ENCODE peak calls at places on chromosomes 3 and 15, in nine cellular contexts. N, R, U, I, P, E, Z, M and Y are unnamed samples.

GRCh38 chr3:51622402-51622801 is 48.6 kb upstream of the TEX264 start:
- DNase-seq in R (no peak), E (no peak), M (no peak), Z (no peak), U (no peak), P (no peak), N (no peak), I (no peak), Y (no peak)

GRCh38 chr3:64351713-64352595 is 126.7 kb upstream of the PRICKLE2 start:
- DNase-seq in P (peak), U (no peak), I (no peak), R (no peak), N (no peak), E (no peak), M (no peak), Z (peak), Y (no peak)

GRCh38 chr3:22245122-22245521 is 494.1 kb upstream of the ZNF385D start:
- DNase-seq in I (no peak), N (no peak), E (no peak), Z (peak), R (no peak), P (peak), U (no peak), M (peak), Y (no peak)

GRCh38 chr3:62201438-62202035 is 171.8 kb downstream of the FEZF2 start:
- DNase-seq in E (peak), N (no peak), R (peak), I (peak), P (peak), M (peak), Z (peak), U (no peak), Y (no peak)

GRCh38 chr3:156826144-156826895 is at the start of gene LEKR1:
- DNase-seq in R (peak), Z (peak), U (peak), P (peak), I (peak), E (peak), N (peak), M (peak), Y (peak)

GRCh38 chr3:113084777-113085176 is 94.0 kb downstream of the GTPBP8 start:
- DNase-seq in U (no peak), M (peak), P (peak), R (no peak), N (no peak), Z (peak), E (no peak), I (no peak), Y (no peak)

GRCh38 chr3:8503871-8504610 is 2.4 kb downstream of the LMCD1 start:
- DNase-seq in N (no peak), Z (no peak), U (no peak), I (no peak), M (no peak), P (no peak), E (no peak), R (no peak), Y (no peak)

GRCh38 chr3:158382479-158382878 is 188.5 kb upstream of the MLF1 start:
- DNase-seq in P (no peak), M (no peak), N (no peak), Z (no peak), I (peak), R (no peak), E (no peak), U (no peak), Y (no peak)

GRCh38 chr3:9214599-9214998 is 34.8 kb downstream of the SRGAP3 start:
- DNase-seq in N (no peak), R (no peak), M (peak), U (no peak), Z (peak), P (peak), I (no peak), E (no peak), Y (no peak)

GRCh38 chr3:146498002-146498736 is 28.8 kb upstream of the PLSCR2 start:
- DNase-seq in R (no peak), M (no peak), U (no peak), I (no peak), Z (no peak), E (no peak), P (no peak), N (no peak), Y (no peak)

GRCh38 chr3:39839504-39839903 is 30.1 kb downstream of the MYRIP start:
- DNase-seq in U (no peak), Z (no peak), M (no peak), I (no peak), R (no peak), N (no peak), E (no peak), P (no peak), Y (no peak)

GRCh38 chr3:179156775-179157174 is 8.6 kb downstream of the PIK3CA start:
- DNase-seq in M (no peak), R (no peak), N (no peak), E (no peak), I (no peak), Z (no peak), U (no peak), P (no peak), Y (no peak)

GRCh38 chr3:71514621-71515020 is 68.9 kb downstream of the FOXP1 start:
- DNase-seq in Z (peak), P (no peak), M (no peak), R (no peak), N (no peak), U (no peak), E (no peak), I (no peak), Y (no peak)

GRCh38 chr3:72613871-72614270 is 234.4 kb downstream of the SHQ1 start:
- DNase-seq in U (no peak), N (no peak), E (no peak), M (no peak), Z (no peak), I (no peak), R (no peak), P (no peak), Y (no peak)

GRCh38 chr3:30457081-30457480 is 149.3 kb upstream of the TGFBR2 start:
- DNase-seq in P (no peak), U (no peak), I (no peak), N (no peak), Z (no peak), R (no peak), M (no peak), E (no peak), Y (no peak)

DNA sequence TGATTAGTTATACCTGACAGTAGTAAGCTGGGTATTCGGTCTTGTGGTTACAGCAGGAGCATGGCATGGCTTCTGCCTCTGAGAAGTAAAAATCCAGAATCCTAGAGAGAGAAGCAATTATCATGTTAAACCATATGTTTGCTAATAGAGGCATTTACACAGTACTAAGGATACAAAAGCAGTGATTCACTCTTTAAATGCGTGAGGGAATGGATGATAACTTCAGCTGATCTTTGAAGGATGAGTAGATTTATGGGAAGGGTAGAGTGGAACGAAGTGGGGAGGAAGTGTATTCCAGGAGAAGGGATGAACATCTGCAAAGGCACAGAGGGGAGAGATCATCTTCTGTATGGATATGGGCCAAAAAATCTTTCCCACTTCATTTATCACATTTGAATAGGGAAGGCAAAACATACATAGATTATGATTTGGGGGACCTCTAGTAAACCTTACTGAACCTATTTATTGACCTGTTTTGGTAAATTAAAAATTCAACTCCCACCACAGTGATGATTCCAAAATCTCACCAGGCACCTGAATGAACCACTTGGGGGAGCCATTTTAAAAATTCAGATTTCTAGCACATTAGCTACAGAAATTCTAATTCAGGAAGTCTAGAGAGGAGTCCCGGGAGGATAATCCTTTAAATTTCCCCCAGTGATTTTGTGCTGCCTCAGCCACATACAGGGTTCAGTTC is 35.1 kb downstream of the IGSF10 start:
- DNase-seq in R (no peak), U (no peak), I (no peak), M (no peak), N (no peak), Z (peak), P (no peak), E (peak), Y (no peak)
- TF ChIP-seq CTCF in R (peak), U (no peak), I (peak), M (peak), N (no peak), Z (peak), P (peak), E (peak), Y (no peak)

GRCh38 chr3:16066975-16067374 is 107.5 kb upstream of the GALNT15 start:
- DNase-seq in I (no peak), R (no peak), U (no peak), M (no peak), P (peak), Z (peak), N (no peak), E (no peak), Y (no peak)

GRCh38 chr3:16069149-16069922 is 105.1 kb upstream of the GALNT15 start:
- DNase-seq in I (no peak), R (peak), M (peak), Z (peak), U (no peak), P (peak), E (peak), N (no peak), Y (no peak)

GRCh38 chr3:16067837-16068471 is 106.5 kb upstream of the GALNT15 start:
- DNase-seq in Z (peak), U (no peak), M (peak), E (no peak), N (no peak), R (no peak), I (no peak), P (no peak), Y (no peak)

GRCh38 chr3:16064660-16065414 is 109.6 kb upstream of the GALNT15 start:
- DNase-seq in U (no peak), N (peak), R (no peak), I (no peak), Z (peak), P (peak), E (no peak), M (peak), Y (peak)

GRCh38 chr3:16066545-16066944 is 107.9 kb upstream of the GALNT15 start:
- DNase-seq in R (no peak), E (no peak), M (no peak), U (no peak), I (no peak), P (no peak), N (no peak), Z (no peak), Y (no peak)
- TF ChIP-seq CTCF in R (no peak), E (no peak), M (no peak), U (no peak), I (no peak), P (no peak), N (no peak), Z (no peak), Y (no peak)

GRCh38 chr3:13027154-13027553 is 46.1 kb downstream of the IQSEC1 start:
- DNase-seq in I (no peak), P (no peak), E (no peak), Z (no peak), M (no peak), U (peak), N (no peak), R (no peak), Y (no peak)
- TF ChIP-seq CTCF in I (no peak), P (no peak), E (no peak), Z (no peak), M (no peak), U (peak), N (no peak), R (no peak), Y (no peak)

GRCh38 chr3:17995769-17996168 is 253.3 kb upstream of the TBC1D5 start:
- DNase-seq in P (no peak), U (no peak), Z (no peak), N (no peak), I (no peak), M (no peak), R (no peak), E (no peak), Y (no peak)
- TF ChIP-seq CTCF in P (no peak), U (no peak), Z (no peak), N (no peak), I (no peak), M (no peak), R (no peak), E (no peak), Y (no peak)

DNA sequence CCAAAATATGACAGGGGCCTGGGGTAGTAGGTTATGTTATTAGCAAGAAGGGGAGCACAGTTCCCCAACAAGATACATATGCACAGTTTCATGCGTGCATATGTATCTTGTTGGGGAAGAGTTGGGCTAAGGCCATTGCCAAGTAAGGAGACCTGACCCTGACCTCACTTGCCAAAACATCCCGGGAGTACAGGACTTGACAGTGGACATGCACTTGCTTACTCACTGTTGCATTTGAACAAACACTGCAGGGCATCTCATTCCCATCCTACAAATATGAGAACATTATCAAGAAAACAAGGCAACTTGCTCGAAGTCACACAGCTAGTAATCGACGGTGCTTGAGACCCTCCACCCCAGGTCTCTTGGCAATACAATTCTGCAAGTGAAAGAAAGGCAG is 4.8 kb upstream of the CAMP start:
- DNase-seq in Z (no peak), E (no peak), R (no peak), N (no peak), P (no peak), M (no peak), I (no peak), U (no peak), Y (no peak)
- TF ChIP-seq CTCF in Z (no peak), E (no peak), R (no peak), N (no peak), P (no peak), M (no peak), I (no peak), U (no peak), Y (no peak)

GRCh38 chr3:55720614-55721013 is 233.5 kb upstream of the WNT5A start:
- DNase-seq in Z (peak), P (peak), U (no peak), M (no peak), N (no peak), R (no peak), E (peak), I (peak), Y (no peak)
- TF ChIP-seq CTCF in Z (peak), P (peak), U (peak), M (peak), N (no peak), R (no peak), E (no peak), I (peak), Y (no peak)

GRCh38 chr3:120200836-120201235 is 84.2 kb downstream of the GPR156 start:
- DNase-seq in E (no peak), P (no peak), Z (no peak), M (no peak), I (no peak), U (no peak), R (no peak), N (no peak), Y (no peak)

GRCh38 chr3:120202363-120202762 is 82.7 kb downstream of the GPR156 start:
- DNase-seq in E (no peak), P (no peak), N (no peak), U (no peak), Z (no peak), I (no peak), M (no peak), R (no peak), Y (no peak)

GRCh38 chr3:120196333-120196732 is 88.7 kb downstream of the GPR156 start:
- DNase-seq in R (no peak), U (no peak), N (no peak), Z (no peak), P (no peak), M (no peak), E (no peak), I (no peak), Y (no peak)

GRCh38 chr3:120196812-120197211 is 88.2 kb downstream of the GPR156 start:
- DNase-seq in M (no peak), R (no peak), U (no peak), N (no peak), Z (no peak), E (no peak), I (no peak), P (no peak), Y (no peak)

GRCh38 chr3:120198305-120198878 is 86.6 kb downstream of the GPR156 start:
- DNase-seq in E (peak), I (no peak), M (no peak), R (peak), P (peak), U (no peak), N (no peak), Z (peak), Y (no peak)
- TF ChIP-seq CTCF in E (peak), I (peak), M (no peak), R (no peak), P (peak), U (peak), N (no peak), Z (peak), Y (no peak)

GRCh38 chr15:53811530-53811929 is 52.1 kb upstream of the WDR72 start:
- DNase-seq in R (no peak), P (no peak), E (no peak), M (no peak), N (no peak), Z (peak), U (no peak), I (peak), Y (no peak)
- TF ChIP-seq CTCF in R (no peak), P (no peak), E (peak), M (no peak), N (peak), Z (peak), U (no peak), I (peak), Y (no peak)

GRCh38 chr3:36813320-36813719 is 49.0 kb upstream of the DCLK3 start:
- DNase-seq in M (no peak), I (no peak), E (no peak), R (no peak), U (no peak), Z (no peak), N (no peak), P (no peak), Y (no peak)

GRCh38 chr3:36815375-36815774 is 51.0 kb upstream of the DCLK3 start:
- DNase-seq in P (no peak), N (no peak), E (no peak), I (no peak), U (no peak), M (no peak), Z (no peak), R (no peak), Y (no peak)

GRCh38 chr3:36814071-36814717 is 49.8 kb upstream of the DCLK3 start:
- DNase-seq in P (no peak), I (no peak), E (no peak), U (no peak), R (no peak), N (no peak), M (no peak), Z (no peak), Y (no peak)

GRCh38 chr3:36812240-36812639 is 47.9 kb upstream of the DCLK3 start:
- DNase-seq in M (no peak), P (no peak), U (no peak), I (no peak), R (peak), N (no peak), E (no peak), Z (no peak), Y (no peak)

DNA sequence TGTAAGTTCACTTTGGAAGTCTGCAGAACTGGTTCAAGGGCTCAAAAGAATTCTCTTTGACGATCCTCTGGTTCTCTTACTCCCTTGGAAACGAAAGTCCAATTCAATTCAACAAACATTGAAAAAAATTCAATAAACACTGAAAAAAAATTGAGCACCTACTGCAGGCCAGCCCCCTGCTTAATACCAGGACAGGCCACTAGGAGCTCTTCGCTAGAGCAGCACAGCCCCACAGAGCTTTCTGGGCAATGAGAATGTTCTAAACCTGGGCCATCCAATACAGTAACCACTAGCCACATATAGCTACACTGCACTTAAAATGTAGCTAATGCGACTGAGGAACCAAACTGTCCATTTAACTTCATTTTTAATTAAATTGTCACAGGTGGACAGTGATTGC is 50.4 kb upstream of the DCLK3 start:
- DNase-seq in U (no peak), N (no peak), P (no peak), E (no peak), M (no peak), Z (no peak), I (no peak), R (no peak), Y (no peak)
- TF ChIP-seq CTCF in U (peak), N (no peak), P (peak), E (no peak), M (peak), Z (peak), I (peak), R (no peak), Y (no peak)

GRCh38 chr3:131568460-131568859 is 65.7 kb upstream of the MRPL3 start:
- DNase-seq in P (no peak), I (no peak), N (no peak), E (no peak), M (no peak), U (no peak), R (no peak), Z (no peak), Y (no peak)
- TF ChIP-seq CTCF in P (peak), I (no peak), N (no peak), E (no peak), M (no peak), U (peak), R (no peak), Z (no peak), Y (no peak)